ENCODE peak calls at places on chromosomes 4 and X, in four cellular contexts. S is anterior cingulate cortex, A is hippocampal formation, K is body of pancreas. F is an unnamed sample.

GRCh38 chr4:143587703-143588102 is 74.2 kb downstream of the SMARCA5 start:
- DNase-seq in S (no peak), A (no peak), K (no peak), F (no peak)

GRCh38 chr4:125321709-125322362 is 7.1 kb downstream of the FAT4 start:
- DNase-seq in S (no peak), A (no peak), K (no peak), F (no peak)

GRCh38 chr4:159283697-159284492 is 181.0 kb downstream of the RAPGEF2 start:
- DNase-seq in S (no peak), A (no peak), K (no peak), F (no peak)

GRCh38 chr4:73609688-73610087 is 10.5 kb downstream of the RASSF6 start:
- DNase-seq in S (no peak), A (no peak), K (no peak), F (no peak)

GRCh38 chrX:69024931-69025330 is 140.3 kb downstream of the PJA1 start:
- DNase-seq in S (no peak), A (no peak), K (peak), F (no peak)

GRCh38 chrX:10254746-10255145 is 98.0 kb downstream of the CLCN4 start:
- DNase-seq in S (no peak), A (no peak), K (peak), F (no peak)

GRCh38 chr4:48333587-48333986 is 7.7 kb upstream of the SLAIN2 start:
- DNase-seq in S (no peak), A (no peak), K (no peak), F (no peak)

GRCh38 chr4:140237616-140238352 is 83.8 kb upstream of the MAML3 start:
- DNase-seq in S (peak), A (peak), K (peak), F (peak)

GRCh38 chr4:168856312-168856711 is 153.7 kb downstream of the CBR4 start:
- DNase-seq in S (no peak), A (no peak), K (no peak), F (no peak)

GRCh38 chrX:153970398-153971123 is 1.1 kb downstream of the HCFC1 start:
- DNase-seq in S (no peak), A (no peak), K (peak), F (no peak)

GRCh38 chrX:14694631-14695030 is 165.3 kb downstream of the GLRA2 start:
- DNase-seq in S (no peak), A (no peak), K (no peak), F (no peak)

GRCh38 chrX:40755291-40756249 is 20.2 kb upstream of the MED14 start:
- DNase-seq in S (peak), A (peak), K (peak), F (no peak)